ENCODE peak calls at places on chromosomes 7 and 10, in four cellular contexts. One of them, this sample, is unnamed.

GRCh38 chr7:156932006-156932405 is 17.5 kb upstream of the NOM1 start:
- DNase-seq in GM23248: peak; percentile 36
- DNase-seq in iPS DF 6.9: no peak
- DNase-seq in tibial artery: no peak
- DNase-seq in this sample: peak; percentile 20

GRCh38 chr7:131052285-131052942 is 275.3 kb upstream of the MKLN1 start:
- DNase-seq in tibial artery: no peak
- DNase-seq in iPS DF 6.9: no peak
- DNase-seq in GM23248: no peak
- DNase-seq in this sample: no peak

GRCh38 chr7:73652541-73652949 is 15.1 kb upstream of the VPS37D start:
- DNase-seq in tibial artery: no peak
- DNase-seq in GM23248: no peak
- DNase-seq in iPS DF 6.9: no peak
- DNase-seq in this sample: no peak

GRCh38 chr7:4151524-4151923 is 530.6 kb upstream of the FOXK1 start:
- DNase-seq in tibial artery: no peak
- DNase-seq in GM23248: no peak
- DNase-seq in iPS DF 6.9: no peak
- DNase-seq in this sample: no peak

GRCh38 chr7:44201813-44202212 is 1.0 kb downstream of the YKT6 start:
- DNase-seq in GM23248: peak; percentile 69
- DNase-seq in iPS DF 6.9: no peak
- DNase-seq in tibial artery: no peak
- DNase-seq in this sample: peak; percentile 9

GRCh38 chr10:59622320-59622901 is 87.2 kb downstream of the SLC16A9 start:
- DNase-seq in GM23248: peak; percentile 60
- DNase-seq in tibial artery: peak; percentile 42
- DNase-seq in iPS DF 6.9: peak; percentile 57
- DNase-seq in this sample: peak; percentile 60

GRCh38 chr10:71394926-71395562 is 1.7 kb upstream of the CDH23 start:
- DNase-seq in GM23248: no peak
- DNase-seq in iPS DF 6.9: no peak
- DNase-seq in tibial artery: no peak
- DNase-seq in this sample: no peak

GRCh38 chr10:80516506-80517075 is 21.1 kb upstream of the SH2D4B start:
- DNase-seq in GM23248: no peak
- DNase-seq in iPS DF 6.9: no peak
- DNase-seq in tibial artery: peak; percentile 13
- DNase-seq in this sample: no peak

GRCh38 chr7:974172-974571 is 1.2 kb downstream of the COX19 start:
- DNase-seq in tibial artery: no peak
- DNase-seq in GM23248: peak; percentile 58
- DNase-seq in iPS DF 6.9: no peak
- DNase-seq in this sample: no peak

GRCh38 chr7:42605381-42605780 is 306.5 kb downstream of the C7orf25 start:
- DNase-seq in tibial artery: no peak
- DNase-seq in GM23248: no peak
- DNase-seq in iPS DF 6.9: no peak
- DNase-seq in this sample: no peak

GRCh38 chr7:52455571-52455970 is 579.9 kb upstream of the POM121L12 start:
- DNase-seq in iPS DF 6.9: no peak
- DNase-seq in GM23248: no peak
- DNase-seq in tibial artery: no peak
- DNase-seq in this sample: no peak

GRCh38 chr10:97684866-97685394 is 2.1 kb downstream of the AVPI1 start:
- DNase-seq in GM23248: peak; percentile 53
- DNase-seq in iPS DF 6.9: no peak
- DNase-seq in tibial artery: no peak
- DNase-seq in this sample: no peak

GRCh38 chr10:34121974-34122282 is 693.2 kb downstream of the PARD3 start:
- DNase-seq in GM23248: peak; percentile 28
- DNase-seq in iPS DF 6.9: no peak
- DNase-seq in tibial artery: no peak
- DNase-seq in this sample: peak; percentile 62

GRCh38 chr10:17227367-17228080 is 517 bp upstream of the VIM start:
- DNase-seq in GM23248: peak; percentile 70
- DNase-seq in iPS DF 6.9: no peak
- DNase-seq in tibial artery: no peak
- DNase-seq in this sample: no peak

GRCh38 chr10:108249940-108250339 is 1085.4 kb upstream of the SORCS1 start:
- DNase-seq in iPS DF 6.9: no peak
- DNase-seq in tibial artery: no peak
- DNase-seq in GM23248: no peak
- DNase-seq in this sample: no peak

GRCh38 chr7:116490351-116490750 is 9.2 kb upstream of the CAV2 start:
- DNase-seq in iPS DF 6.9: no peak
- DNase-seq in GM23248: no peak
- DNase-seq in tibial artery: no peak
- DNase-seq in this sample: no peak

GRCh38 chr10:124719213-124719851 is 24.8 kb downstream of the FAM53B start:
- DNase-seq in iPS DF 6.9: no peak
- DNase-seq in tibial artery: no peak
- DNase-seq in GM23248: peak; percentile 56
- DNase-seq in this sample: peak; percentile 54

GRCh38 chr10:104353325-104354048 is at the start of gene CFAP58:
- DNase-seq in GM23248: peak; percentile 93
- DNase-seq in tibial artery: peak; percentile 91
- DNase-seq in iPS DF 6.9: peak; percentile 89
- DNase-seq in this sample: peak; percentile 92

GRCh38 chr7:64656489-64656888 is 9.4 kb upstream of the ZNF107 start:
- DNase-seq in GM23248: no peak
- DNase-seq in iPS DF 6.9: no peak
- DNase-seq in tibial artery: no peak
- DNase-seq in this sample: no peak

GRCh38 chr7:1926908-1927306 is 256.8 kb downstream of the ELFN1 start:
- DNase-seq in iPS DF 6.9: no peak
- DNase-seq in GM23248: no peak
- DNase-seq in tibial artery: no peak
- DNase-seq in this sample: no peak

GRCh38 chr7:138350701-138351357 is 109.2 kb upstream of the TRIM24 start:
- DNase-seq in GM23248: no peak
- DNase-seq in iPS DF 6.9: no peak
- DNase-seq in tibial artery: no peak
- DNase-seq in this sample: no peak

GRCh38 chr10:13106387-13106786 is 6.4 kb downstream of the OPTN start:
- DNase-seq in GM23248: no peak
- DNase-seq in iPS DF 6.9: no peak
- DNase-seq in tibial artery: no peak
- DNase-seq in this sample: no peak

GRCh38 chr10:14016011-14016536 is 314.6 kb downstream of the FRMD4A start:
- DNase-seq in iPS DF 6.9: no peak
- DNase-seq in tibial artery: peak; percentile 63
- DNase-seq in GM23248: no peak
- DNase-seq in this sample: peak; percentile 36

GRCh38 chr7:90749774-90750173 is 153.7 kb downstream of the CDK14 start:
- DNase-seq in iPS DF 6.9: peak; percentile 5
- DNase-seq in GM23248: no peak
- DNase-seq in tibial artery: no peak
- DNase-seq in this sample: peak; percentile 34

GRCh38 chr7:94657771-94658693 is 2.1 kb upstream of the SGCE start:
- DNase-seq in GM23248: peak; percentile 92
- DNase-seq in iPS DF 6.9: peak; percentile 67
- DNase-seq in tibial artery: peak; percentile 91
- DNase-seq in this sample: peak; percentile 94

GRCh38 chr7:40827217-40828085 is 692.6 kb downstream of the SUGCT start:
- DNase-seq in iPS DF 6.9: no peak
- DNase-seq in tibial artery: no peak
- DNase-seq in GM23248: peak; percentile 58
- DNase-seq in this sample: peak; percentile 18

GRCh38 chr7:40701836-40702551 is 567.2 kb downstream of the SUGCT start:
- DNase-seq in tibial artery: no peak
- DNase-seq in iPS DF 6.9: no peak
- DNase-seq in GM23248: peak; percentile 18
- DNase-seq in this sample: no peak

GRCh38 chr7:1842321-1843221 is 172.5 kb downstream of the ELFN1 start:
- DNase-seq in tibial artery: no peak
- DNase-seq in GM23248: no peak
- DNase-seq in iPS DF 6.9: no peak
- DNase-seq in this sample: no peak

GRCh38 chr10:93875032-93875358 is 18.8 kb upstream of the SLC35G1 start:
- DNase-seq in GM23248: peak; percentile 19
- DNase-seq in tibial artery: no peak
- DNase-seq in iPS DF 6.9: no peak
- DNase-seq in this sample: no peak

GRCh38 chr10:98332623-98333269 is 64.8 kb upstream of the LOXL4 start:
- DNase-seq in tibial artery: no peak
- DNase-seq in GM23248: no peak
- DNase-seq in iPS DF 6.9: no peak
- DNase-seq in this sample: no peak

GRCh38 chr7:157719705-157720655 is 383.2 kb downstream of the DNAJB6 start:
- DNase-seq in tibial artery: no peak
- DNase-seq in iPS DF 6.9: no peak
- DNase-seq in GM23248: no peak
- DNase-seq in this sample: no peak

GRCh38 chr10:123270221-123270620 is 116.0 kb downstream of the BUB3 start:
- DNase-seq in tibial artery: no peak
- DNase-seq in iPS DF 6.9: no peak
- DNase-seq in GM23248: peak; percentile 63
- DNase-seq in this sample: peak; percentile 74

DNA sequence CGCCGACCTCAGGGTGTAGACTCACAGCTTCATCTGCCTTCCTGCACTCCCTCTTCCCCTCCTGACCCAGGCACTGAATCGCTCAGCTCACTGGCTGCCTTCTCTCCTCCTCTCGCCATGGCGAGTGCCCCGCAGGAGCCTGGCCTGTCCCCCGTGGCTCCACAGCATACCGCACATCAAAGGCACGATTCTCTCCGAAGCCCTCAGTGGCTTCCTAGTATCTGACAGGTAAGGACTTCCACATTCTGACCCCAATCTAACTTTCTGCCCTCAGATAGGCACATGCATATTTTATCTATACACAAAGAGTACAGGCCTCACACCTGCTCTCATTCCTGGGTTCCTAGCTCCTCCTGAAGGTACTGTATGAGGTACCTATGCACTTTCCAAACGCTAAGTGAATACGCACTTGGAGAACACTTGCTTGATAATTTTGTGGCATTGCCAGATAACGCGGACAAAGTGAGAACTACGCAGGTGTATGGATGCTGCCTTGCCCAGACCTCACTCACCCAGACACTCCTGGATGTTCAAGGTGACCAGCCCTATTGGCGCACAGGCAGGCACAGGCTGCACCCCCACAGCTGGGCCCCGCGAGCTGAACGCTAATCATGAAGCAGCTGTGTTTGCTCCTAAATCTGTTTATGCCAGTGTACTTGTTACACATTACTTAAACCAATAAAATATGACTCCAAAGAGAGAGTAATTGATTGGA is 27.4 kb downstream of the DIP2C start:
- DNase-seq in iPS DF 6.9: no peak
- DNase-seq in GM23248: no peak
- DNase-seq in tibial artery: no peak
- DNase-seq in this sample: no peak
- H3K27ac ChIP-seq in iPS DF 6.9: no peak overlapping the region
- H3K27ac ChIP-seq in GM23248: no peak overlapping the region
- H3K27ac ChIP-seq in tibial artery: no peak overlapping the region
- H3K27ac ChIP-seq in this sample: no peak overlapping the region

GRCh38 chr10:120949511-120950102 is 98.4 kb downstream of the WDR11 start:
- DNase-seq in tibial artery: no peak
- DNase-seq in iPS DF 6.9: no peak
- DNase-seq in GM23248: peak; percentile 22
- DNase-seq in this sample: peak; percentile 1
- H3K4me3 ChIP-seq in tibial artery: peak overlapping the region; percentile 44
- H3K4me3 ChIP-seq in iPS DF 6.9: peak overlapping the region; percentile 33
- H3K4me3 ChIP-seq in GM23248: peak overlapping the region; percentile 74
- H3K4me3 ChIP-seq in this sample: peak overlapping the region; percentile 55

GRCh38 chr10:76149182-76149581 is 717.8 kb downstream of the LRMDA start:
- DNase-seq in iPS DF 6.9: no peak
- DNase-seq in GM23248: peak; percentile 66
- DNase-seq in tibial artery: no peak
- DNase-seq in this sample: no peak
- H3K27ac ChIP-seq in iPS DF 6.9: no peak overlapping the region
- H3K27ac ChIP-seq in GM23248: no peak overlapping the region
- H3K27ac ChIP-seq in tibial artery: no peak overlapping the region
- H3K27ac ChIP-seq in this sample: no peak overlapping the region

DNA sequence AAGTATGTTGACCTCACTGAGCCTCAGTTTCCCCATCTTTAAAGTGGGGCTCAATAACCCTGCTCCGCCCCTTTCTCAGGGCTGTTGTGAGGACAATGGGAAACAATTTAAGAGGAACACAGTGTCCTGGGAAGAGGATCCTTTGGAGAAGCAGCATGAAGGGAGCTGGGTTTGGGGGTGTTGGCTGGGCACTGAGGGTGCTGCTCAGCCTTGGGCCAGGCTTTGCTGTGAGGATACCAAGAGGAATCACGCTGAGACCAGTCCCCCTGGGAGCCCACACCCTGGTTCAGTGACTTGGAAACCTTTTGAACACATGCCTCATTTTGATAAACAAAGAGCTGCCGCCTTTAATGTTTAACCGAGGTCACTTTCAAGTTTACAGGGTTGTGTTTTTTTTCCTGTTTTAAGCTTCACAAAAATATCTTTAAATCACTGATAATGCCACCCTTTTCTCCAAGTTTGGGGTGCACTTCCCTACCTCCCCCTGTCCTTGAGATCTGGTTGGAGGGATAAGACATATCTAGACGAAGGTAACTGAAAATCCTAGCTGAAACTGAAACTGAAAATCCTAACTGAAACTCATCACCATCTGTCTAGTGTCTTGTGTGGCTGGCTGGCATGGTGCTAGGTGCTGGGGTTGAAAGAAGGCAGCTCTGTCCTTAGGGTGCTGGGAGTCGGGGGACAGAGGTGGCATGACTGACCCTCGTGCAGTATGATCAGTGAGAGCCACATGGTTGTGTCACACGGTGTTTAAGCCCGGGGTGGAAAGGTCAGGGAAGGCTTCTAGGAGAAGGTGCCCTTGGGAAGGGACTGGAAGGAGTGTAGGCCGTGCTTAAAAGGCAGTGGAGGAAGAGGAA is 27.7 kb downstream of the ZNF775 start:
- DNase-seq in tibial artery: no peak
- DNase-seq in GM23248: peak; percentile 27
- DNase-seq in iPS DF 6.9: no peak
- DNase-seq in this sample: no peak
- H3K4me3 ChIP-seq in tibial artery: no peak overlapping the region
- H3K4me3 ChIP-seq in GM23248: peak overlapping the region; percentile 82
- H3K4me3 ChIP-seq in iPS DF 6.9: no peak overlapping the region
- H3K4me3 ChIP-seq in this sample: no peak overlapping the region

GRCh38 chr7:70035509-70035908 is 437.2 kb downstream of the AUTS2 start:
- DNase-seq in GM23248: peak; percentile 18
- DNase-seq in iPS DF 6.9: no peak
- DNase-seq in tibial artery: no peak
- DNase-seq in this sample: no peak

GRCh38 chr7:70037171-70037933 is 439.1 kb downstream of the AUTS2 start:
- DNase-seq in GM23248: peak; percentile 71
- DNase-seq in tibial artery: no peak
- DNase-seq in iPS DF 6.9: no peak
- DNase-seq in this sample: no peak

GRCh38 chr7:70032673-70033072 is 434.4 kb downstream of the AUTS2 start:
- DNase-seq in tibial artery: no peak
- DNase-seq in iPS DF 6.9: no peak
- DNase-seq in GM23248: no peak
- DNase-seq in this sample: no peak

GRCh38 chr7:70035955-70036354 is 437.7 kb downstream of the AUTS2 start:
- DNase-seq in GM23248: no peak
- DNase-seq in tibial artery: no peak
- DNase-seq in iPS DF 6.9: no peak
- DNase-seq in this sample: no peak

GRCh38 chr7:70036695-70037094 is 438.4 kb downstream of the AUTS2 start:
- DNase-seq in tibial artery: no peak
- DNase-seq in iPS DF 6.9: no peak
- DNase-seq in GM23248: no peak
- DNase-seq in this sample: no peak
- H3K27ac ChIP-seq in tibial artery: no peak overlapping the region
- H3K27ac ChIP-seq in iPS DF 6.9: no peak overlapping the region
- H3K27ac ChIP-seq in GM23248: no peak overlapping the region
- H3K27ac ChIP-seq in this sample: no peak overlapping the region

GRCh38 chr7:139915301-139915863 is 86.3 kb downstream of the TBXAS1 start:
- DNase-seq in tibial artery: no peak
- DNase-seq in iPS DF 6.9: no peak
- DNase-seq in GM23248: peak; percentile 43
- DNase-seq in this sample: peak; percentile 34
- H3K4me3 ChIP-seq in tibial artery: no peak overlapping the region
- H3K4me3 ChIP-seq in iPS DF 6.9: no peak overlapping the region
- H3K4me3 ChIP-seq in GM23248: no peak overlapping the region
- H3K4me3 ChIP-seq in this sample: no peak overlapping the region

This sample was measured in brain microvascular endothelial cell.